ENCODE peak calls at places on chromosomes 5 and 9, in four cellular contexts. I is kidney tubule cell, S is GM18507, U is small intestine. E is an unnamed sample.

GRCh38 chr9:71490810-71491209 is 277.5 kb downstream of the CEMIP2 start:
- DNase-seq in S (no peak), I (peak), U (no peak), E (no peak)

GRCh38 chr5:68444833-68445232 is 229.3 kb downstream of the PIK3R1 start:
- DNase-seq in U (peak), S (no peak), I (no peak), E (no peak)

GRCh38 chr9:108933231-108933630 is 693 bp downstream of the ELP1 start:
- DNase-seq in S (no peak), I (peak), U (no peak), E (no peak)

GRCh38 chr9:95077766-95078382 is 239.6 kb downstream of the FANCC start:
- DNase-seq in S (no peak), U (no peak), I (no peak), E (no peak)

GRCh38 chr9:117485176-117485575 is 70.3 kb upstream of the ASTN2 start:
- DNase-seq in S (no peak), U (no peak), I (peak), E (no peak)

GRCh38 chr9:70600479-70600878 is 186.0 kb upstream of the KLF9 start:
- DNase-seq in S (no peak), I (no peak), U (no peak), E (no peak)

GRCh38 chr5:90135979-90136378 is 273.6 kb downstream of the CETN3 start:
- DNase-seq in I (no peak), S (no peak), U (peak), E (no peak)

GRCh38 chr9:42852133-42852532 is 668.7 kb downstream of the SPATA31A6 start:
- DNase-seq in S (no peak), I (peak), U (peak), E (no peak)

GRCh38 chr5:149400304-149400703 is 21.2 kb upstream of the IL17B start:
- DNase-seq in S (no peak), I (no peak), U (no peak), E (no peak)

GRCh38 chr5:90548069-90548593 is 10.5 kb upstream of the ADGRV1 start:
- DNase-seq in U (peak), I (peak), S (no peak), E (no peak)

GRCh38 chr5:81803812-81804211 is 52.9 kb upstream of the SSBP2 start:
- DNase-seq in U (no peak), S (no peak), I (no peak), E (no peak)

GRCh38 chr5:132777209-132778069 is at the start of gene SEPTIN8:
- DNase-seq in U (peak), I (peak), S (peak), E (no peak)

GRCh38 chr9:70222354-70222753 is 36.4 kb upstream of the SMC5 start:
- DNase-seq in S (no peak), I (no peak), U (no peak), E (no peak)

GRCh38 chr9:127583605-127584053 is 28.4 kb upstream of the STXBP1 start:
- DNase-seq in I (peak), U (no peak), S (no peak), E (no peak)

GRCh38 chr9:122827759-122828090 is 663 bp downstream of the PDCL start:
- DNase-seq in U (no peak), S (no peak), I (peak), E (no peak)

GRCh38 chr5:180345186-180345585 is 8.0 kb downstream of the GFPT2 start:
- DNase-seq in U (no peak), I (no peak), S (no peak), E (no peak)

GRCh38 chr9:94672811-94673487 is 33.6 kb upstream of the FBP1 start:
- DNase-seq in U (no peak), S (no peak), I (peak), E (no peak)

GRCh38 chr9:107363511-107364182 is 80.6 kb downstream of the RAD23B start:
- DNase-seq in I (peak), U (no peak), S (no peak), E (no peak)